ENCODE peak calls at places on chromosomes 4 and X, in ten cellular contexts. H is tibial artery, Z is lower leg skin, I is psoas muscle, M is astrocyte, W is cardiac muscle cell, T is neuronal stem cell, O is bronchial epithelial cell, J is heart right ventricle, Q is testis. B is an unnamed sample.

GRCh38 chrX:83508006-83508405 is at the start of gene POU3F4:
- DNase-seq in H (no peak), Z (no peak), I (peak), M (peak), W (no peak), T (no peak), O (no peak), J (no peak), Q (peak), B (peak)

GRCh38 chr4:177080388-177080787 is 229.3 kb upstream of the NEIL3 start:
- DNase-seq in H (no peak), Z (no peak), I (no peak), M (no peak), W (no peak), T (no peak), O (no peak), J (no peak), Q (no peak), B (no peak)

GRCh38 chr4:158302076-158302866 is 92.0 kb downstream of the TMEM144 start:
- DNase-seq in H (no peak), Z (no peak), I (no peak), M (peak), W (peak), T (no peak), O (peak), J (no peak), Q (no peak), B (no peak)

GRCh38 chr4:148778980-148779675 is 336.9 kb upstream of the NR3C2 start:
- DNase-seq in H (no peak), Z (no peak), I (no peak), M (peak), W (no peak), T (no peak), O (peak), J (no peak), Q (no peak), B (no peak)

GRCh38 chr4:145951931-145952330 is 13.3 kb upstream of the ZNF827 start:
- DNase-seq in H (no peak), Z (no peak), I (no peak), M (no peak), W (no peak), T (no peak), O (peak), J (no peak), Q (no peak), B (no peak)

GRCh38 chr4:124177647-124178425 is 534.7 kb downstream of the ANKRD50 start:
- DNase-seq in H (no peak), Z (no peak), I (no peak), M (peak), W (peak), T (no peak), O (peak), J (no peak), Q (no peak), B (no peak)

GRCh38 chrX:107691024-107691448 is 62.7 kb downstream of the PRPS1 start:
- DNase-seq in H (no peak), Z (peak), I (no peak), M (no peak), W (no peak), T (no peak), O (no peak), J (no peak), Q (peak), B (no peak)

GRCh38 chr4:186882293-186882692 is 158.6 kb upstream of the FAT1 start:
- DNase-seq in H (no peak), Z (no peak), I (no peak), M (no peak), W (no peak), T (no peak), O (no peak), J (no peak), Q (no peak), B (no peak)

GRCh38 chr4:146193628-146194027 is 18.1 kb downstream of the LSM6 start:
- DNase-seq in H (no peak), Z (no peak), I (no peak), M (no peak), W (no peak), T (no peak), O (no peak), J (no peak), Q (no peak), B (no peak)

GRCh38 chrX:13898084-13898483 is 81.2 kb upstream of the GPM6B start:
- DNase-seq in H (peak), Z (no peak), I (no peak), M (no peak), W (peak), T (no peak), O (no peak), J (no peak), Q (peak), B (no peak)

GRCh38 chr4:87620491-87620890 is 12.2 kb downstream of the DSPP start:
- DNase-seq in H (no peak), Z (no peak), I (no peak), M (no peak), W (no peak), T (no peak), O (no peak), J (no peak), Q (no peak), B (no peak)

GRCh38 chr4:85842540-85842939 is 367.6 kb downstream of the ARHGAP24 start:
- DNase-seq in H (peak), Z (no peak), I (no peak), M (peak), W (peak), T (no peak), O (no peak), J (no peak), Q (no peak), B (no peak)

GRCh38 chr4:67699603-67700002 is 1.4 kb downstream of the UBA6 start:
- DNase-seq in H (no peak), Z (no peak), I (no peak), M (no peak), W (no peak), T (no peak), O (no peak), J (no peak), Q (no peak), B (no peak)

GRCh38 chr4:3255611-3256186 is 6.7 kb downstream of the MSANTD1 start:
- DNase-seq in H (peak), Z (peak), I (peak), M (no peak), W (no peak), T (no peak), O (no peak), J (no peak), Q (no peak), B (peak)

GRCh38 chr4:8427761-8428287 is 12.7 kb downstream of the ACOX3 start:
- DNase-seq in H (peak), Z (peak), I (no peak), M (peak), W (peak), T (no peak), O (peak), J (no peak), Q (no peak), B (peak)

GRCh38 chr4:76607266-76607799 is 172.3 kb downstream of the SHROOM3 start:
- DNase-seq in H (no peak), Z (no peak), I (no peak), M (peak), W (peak), T (peak), O (no peak), J (no peak), Q (no peak), B (no peak)

GRCh38 chr4:183397741-183398297 is 46.6 kb upstream of the CDKN2AIP start:
- DNase-seq in H (no peak), Z (no peak), I (no peak), M (no peak), W (no peak), T (no peak), O (no peak), J (no peak), Q (no peak), B (no peak)

GRCh38 chr4:134202557-134202956 is 968 bp upstream of the PABPC4L start:
- DNase-seq in H (no peak), Z (no peak), I (no peak), M (peak), W (peak), T (no peak), O (peak), J (no peak), Q (no peak), B (no peak)

GRCh38 chrX:24590111-24590510 is 57.0 kb downstream of the PCYT1B start:
- DNase-seq in H (no peak), Z (no peak), I (no peak), M (no peak), W (no peak), T (no peak), O (no peak), J (no peak), Q (no peak), B (no peak)

GRCh38 chrX:122835886-122836285 is 348.2 kb upstream of the GRIA3 start:
- DNase-seq in H (no peak), Z (no peak), I (no peak), M (peak), W (no peak), T (no peak), O (peak), J (no peak), Q (no peak), B (no peak)

GRCh38 chr4:95165926-95166524 is 382.7 kb downstream of the UNC5C start:
- DNase-seq in H (no peak), Z (no peak), I (no peak), M (peak), W (peak), T (peak), O (peak), J (no peak), Q (peak), B (peak)

GRCh38 chrX:72046447-72046846 is 85.3 kb downstream of the RTL5 start:
- DNase-seq in H (no peak), Z (no peak), I (no peak), M (peak), W (no peak), T (no peak), O (no peak), J (no peak), Q (no peak), B (no peak)

GRCh38 chr4:89657931-89658700 is 178.8 kb downstream of the SNCA start:
- DNase-seq in H (no peak), Z (no peak), I (no peak), M (peak), W (peak), T (no peak), O (peak), J (no peak), Q (no peak), B (no peak)

GRCh38 chrX:69015564-69016218 is 149.6 kb downstream of the PJA1 start:
- DNase-seq in H (no peak), Z (peak), I (no peak), M (no peak), W (peak), T (no peak), O (no peak), J (no peak), Q (no peak), B (peak)

GRCh38 chr4:73006286-73006990 is 63.1 kb downstream of the COX18 start:
- DNase-seq in H (no peak), Z (no peak), I (no peak), M (no peak), W (no peak), T (no peak), O (no peak), J (no peak), Q (no peak), B (no peak)

GRCh38 chr4:156723951-156724668 is 247.5 kb downstream of the PDGFC start:
- DNase-seq in H (no peak), Z (no peak), I (no peak), M (no peak), W (no peak), T (no peak), O (no peak), J (no peak), Q (no peak), B (no peak)

DNA sequence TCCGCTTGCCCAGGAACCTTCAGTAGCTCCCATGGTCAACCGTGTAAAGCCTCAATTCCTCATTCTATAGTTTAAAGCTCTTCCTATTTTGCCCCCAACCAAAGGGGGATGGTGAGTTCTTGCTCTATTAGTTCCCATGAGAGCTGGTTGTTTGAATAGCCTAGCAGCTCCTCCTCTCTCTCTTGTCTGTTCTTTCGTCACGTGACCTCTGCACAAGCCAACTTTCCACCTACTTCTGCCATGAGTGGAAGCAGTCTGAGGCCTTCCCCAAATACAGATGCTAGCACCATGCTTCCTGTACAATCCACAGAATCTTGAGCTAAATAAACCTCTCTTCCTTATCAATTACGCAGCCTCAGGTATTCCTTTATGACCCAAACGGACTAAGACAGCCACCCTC is 42.8 kb downstream of the ANXA5 start:
- DNase-seq in H (no peak), Z (no peak), I (no peak), M (no peak), W (no peak), T (no peak), O (no peak), J (no peak), Q (no peak), B (no peak)
- H3K4me3 ChIP-seq in H (no peak), Z (no peak), I (no peak), M (no peak), W (no peak), T (no peak), O (no peak), J (no peak), Q (no peak), B (no peak)

GRCh38 chr4:169807934-169808333 is 50.2 kb upstream of the HPF1 start:
- DNase-seq in H (no peak), Z (no peak), I (no peak), M (no peak), W (no peak), T (no peak), O (no peak), J (no peak), Q (no peak), B (no peak)

GRCh38 chr4:169811476-169811875 is 53.7 kb upstream of the HPF1 start:
- DNase-seq in H (no peak), Z (no peak), I (no peak), M (no peak), W (no peak), T (no peak), O (no peak), J (no peak), Q (no peak), B (no peak)

GRCh38 chr4:169815606-169816005 is 57.9 kb upstream of the HPF1 start:
- DNase-seq in H (no peak), Z (no peak), I (no peak), M (peak), W (no peak), T (no peak), O (peak), J (no peak), Q (no peak), B (no peak)

GRCh38 chr4:169810325-169811323 is 52.9 kb upstream of the HPF1 start:
- DNase-seq in H (no peak), Z (no peak), I (no peak), M (peak), W (peak), T (peak), O (peak), J (no peak), Q (peak), B (peak)
- H3K4me3 ChIP-seq in H (no peak), Z (no peak), I (no peak), M (no peak), W (no peak), T (no peak), O (no peak), J (no peak), Q (no peak), B (no peak)

GRCh38 chrX:132958086-132958703 is at the start of gene HS6ST2:
- DNase-seq in H (no peak), Z (no peak), I (peak), M (no peak), W (no peak), T (peak), O (no peak), J (peak), Q (no peak), B (peak)
- H3K4me3 ChIP-seq in H (peak), Z (no peak), I (peak), M (peak), W (peak), T (peak), O (peak), J (peak), Q (peak), B (peak)

DNA sequence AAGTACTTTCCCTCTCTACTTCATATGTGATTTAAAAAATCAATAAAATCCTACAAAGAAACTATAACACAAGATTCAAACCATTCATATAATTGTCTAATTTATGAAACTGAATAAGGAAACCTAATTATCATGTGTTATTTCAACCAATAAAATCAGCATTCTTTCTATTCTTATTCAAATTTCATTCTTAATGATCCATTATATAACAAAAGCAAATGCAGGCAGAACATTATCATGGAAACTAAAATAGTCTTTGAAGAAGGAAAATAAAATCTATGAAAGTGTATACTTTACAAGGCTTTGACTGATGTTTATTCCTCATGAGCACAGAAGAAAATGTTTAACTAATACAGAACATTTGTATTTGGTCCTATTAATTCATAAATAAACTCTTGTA is 47.6 kb downstream of the CNOT6L start:
- DNase-seq in H (no peak), Z (no peak), I (no peak), M (no peak), W (no peak), T (no peak), O (no peak), J (no peak), Q (no peak), B (no peak)
- H3K4me3 ChIP-seq in H (no peak), Z (no peak), I (no peak), M (no peak), W (no peak), T (no peak), O (no peak), J (no peak), Q (no peak), B (no peak)

DNA sequence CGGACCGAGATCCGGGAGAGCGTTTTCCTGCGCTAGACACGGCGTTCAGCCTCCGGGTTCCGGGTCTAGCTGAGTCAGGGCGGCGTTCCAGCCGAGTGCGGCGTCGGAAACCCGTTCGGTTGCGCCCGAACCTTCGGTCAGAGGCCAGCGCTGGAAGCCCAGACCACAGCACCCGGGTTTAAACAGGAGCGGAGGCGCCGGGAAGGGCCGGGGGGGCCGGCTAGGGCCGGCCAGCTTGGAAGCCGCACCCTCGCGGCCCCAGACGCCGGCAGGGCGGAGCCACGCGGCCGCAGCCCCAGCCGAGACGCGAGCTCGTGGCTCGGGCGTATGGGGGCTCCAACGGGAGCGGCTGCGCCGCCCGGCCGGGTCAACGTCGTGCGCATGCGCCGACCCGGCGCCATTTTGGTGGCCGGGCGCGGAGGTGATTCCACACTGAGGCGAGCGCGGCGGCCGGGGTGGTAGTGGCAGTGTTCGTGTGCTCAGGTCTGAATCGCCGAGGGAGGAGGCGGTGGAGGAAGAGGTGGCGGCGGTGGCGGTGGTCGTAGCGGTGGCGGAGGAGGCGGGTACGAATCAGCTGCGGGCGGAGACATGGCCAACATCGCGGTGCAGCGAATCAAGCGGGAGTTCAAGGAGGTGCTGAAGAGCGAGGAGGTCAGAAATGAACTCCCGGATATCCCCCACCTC is at the start of gene UBE2K:
- DNase-seq in H (peak), Z (peak), I (peak), M (peak), W (peak), T (peak), O (peak), J (peak), Q (peak), B (peak)
- H3K4me3 ChIP-seq in H (peak), Z (peak), I (peak), M (peak), W (peak), T (peak), O (peak), J (peak), Q (peak), B (peak)

GRCh38 chr4:142818009-142818408 is 28.1 kb downstream of the INPP4B start:
- DNase-seq in H (no peak), Z (no peak), I (no peak), M (peak), W (peak), T (no peak), O (no peak), J (no peak), Q (no peak), B (no peak)
- H3K4me3 ChIP-seq in H (peak), Z (no peak), I (peak), M (no peak), W (no peak), T (no peak), O (no peak), J (no peak), Q (no peak), B (no peak)